ENCODE peak calls at places on chromosomes 11 and 22, in four cellular contexts. T is heart right ventricle, D is endothelial cell of umbilical vein, K is GM23338. J is an unnamed sample. For H3K4me1, the result is how much of the 10 kb centered on the place peaks cover.

GRCh38 chr11:1749020-1749758 is 1.2 kb downstream of the IFITM10 start:
- DNase-seq in T (peak), D (no peak), K (peak), J (peak)

GRCh38 chr11:45885921-45886721 is 670 bp downstream of the MAPK8IP1 start:
- DNase-seq in T (no peak), D (no peak), K (peak), J (no peak)

GRCh38 chr11:100637706-100638105 is 49.4 kb upstream of the ARHGAP42 start:
- DNase-seq in T (no peak), D (no peak), K (no peak), J (no peak)

GRCh38 chr22:44658371-44658953 is 43.5 kb upstream of the PRR5 start:
- DNase-seq in T (peak), D (peak), K (no peak), J (no peak)

GRCh38 chr11:3880724-3881123 is 25.3 kb downstream of the STIM1 start:
- DNase-seq in T (no peak), D (peak), K (no peak), J (no peak)

GRCh38 chr22:20549232-20549841 is 41.9 kb downstream of the MED15 start:
- DNase-seq in T (no peak), D (peak), K (peak), J (peak)

GRCh38 chr11:82765466-82766034 is 31.9 kb upstream of the FAM181B start:
- DNase-seq in T (no peak), D (no peak), K (peak), J (no peak)

GRCh38 chr11:2217211-2218081 is 45.8 kb upstream of the TH start:
- DNase-seq in T (no peak), D (no peak), K (no peak), J (no peak)

GRCh38 chr11:10042699-10043098 is 251.3 kb downstream of the SBF2 start:
- DNase-seq in T (no peak), D (no peak), K (no peak), J (no peak)

GRCh38 chr22:30332551-30332950 is 5.8 kb upstream of the TBC1D10A start:
- DNase-seq in T (no peak), D (no peak), K (no peak), J (no peak)

GRCh38 chr11:67440229-67441081 is 2.8 kb downstream of the CORO1B start:
- DNase-seq in T (no peak), D (no peak), K (no peak), J (no peak)
- H3K4me1 ChIP-seq in T (under half), D (under half), K (under half), J (half or more)

GRCh38 chr22:36773935-36774334 is 2.0 kb downstream of the IFT27 start:
- DNase-seq in T (no peak), D (peak), K (peak), J (no peak)
- TF ChIP-seq CTCF in T (peak), D (peak), K (peak), J (peak)

GRCh38 chr11:117092951-117093590 is 5.2 kb downstream of the SIK3 start:
- DNase-seq in T (no peak), D (no peak), K (no peak), J (no peak)

GRCh38 chr11:117090111-117090706 is 8.0 kb downstream of the SIK3 start:
- DNase-seq in T (no peak), D (no peak), K (no peak), J (no peak)

GRCh38 chr11:117087446-117087845 is 10.8 kb downstream of the SIK3 start:
- DNase-seq in T (no peak), D (no peak), K (no peak), J (no peak)

GRCh38 chr11:117091753-117092477 is 6.3 kb downstream of the SIK3 start:
- DNase-seq in T (no peak), D (no peak), K (no peak), J (no peak)

GRCh38 chr11:117089685-117090084 is 8.5 kb downstream of the SIK3 start:
- DNase-seq in T (no peak), D (no peak), K (no peak), J (no peak)
- H3K4me3 ChIP-seq in T (no peak), D (no peak), K (no peak), J (no peak)

DNA sequence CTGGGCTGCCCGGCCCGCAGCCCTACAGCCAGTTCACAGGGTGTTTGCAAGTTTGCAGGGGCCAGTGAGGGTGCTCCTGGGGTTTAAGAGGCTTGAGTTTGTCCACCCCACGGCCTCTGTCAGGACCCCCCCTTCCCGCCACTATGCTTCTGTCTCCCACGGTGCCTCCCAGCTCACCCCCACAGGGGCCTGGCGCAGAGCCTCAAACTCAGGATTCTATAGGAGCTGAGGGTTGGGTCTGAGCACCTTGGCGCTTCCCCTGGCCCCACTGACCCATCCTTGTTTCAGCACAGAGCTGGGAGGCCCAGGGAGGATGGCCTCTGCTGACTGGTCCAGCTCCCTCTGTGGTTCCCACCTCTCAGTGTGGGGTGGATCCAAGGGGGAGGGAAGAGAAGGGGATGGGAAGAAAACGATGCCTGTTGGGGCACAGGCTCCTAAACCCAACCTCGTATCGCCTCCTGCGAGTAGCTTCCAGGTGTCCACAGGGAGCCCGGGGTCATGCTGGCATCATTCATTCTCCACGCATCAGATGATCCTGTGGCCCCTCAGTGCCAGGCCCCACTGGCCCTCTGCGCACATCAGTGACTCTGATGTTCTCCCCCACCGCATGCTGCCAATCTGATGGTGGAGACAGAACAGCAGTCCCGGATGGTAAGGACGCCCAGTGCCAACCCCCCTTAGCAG is 5.0 kb downstream of the MYEOV start:
- DNase-seq in T (no peak), D (no peak), K (no peak), J (no peak)
- H3K4me1 ChIP-seq in T (half or more), D (half or more), K (under half), J (half or more)

GRCh38 chr11:64242920-64243854 is 2.3 kb downstream of the FKBP2 start:
- DNase-seq in T (no peak), D (no peak), K (no peak), J (no peak)

GRCh38 chr11:64240467-64241174 is at the start of gene FKBP2:
- DNase-seq in T (peak), D (peak), K (peak), J (peak)

GRCh38 chr11:64239662-64240466 is 1.0 kb upstream of the FKBP2 start:
- DNase-seq in T (no peak), D (no peak), K (no peak), J (no peak)

GRCh38 chr11:64241175-64241429 is 207 bp downstream of the FKBP2 start:
- DNase-seq in T (no peak), D (no peak), K (no peak), J (no peak)

GRCh38 chr11:64241430-64242153 is 697 bp downstream of the FKBP2 start:
- DNase-seq in T (peak), D (peak), K (peak), J (peak)
- TF ChIP-seq CTCF in T (peak), D (no peak), K (no peak), J (no peak)

DNA sequence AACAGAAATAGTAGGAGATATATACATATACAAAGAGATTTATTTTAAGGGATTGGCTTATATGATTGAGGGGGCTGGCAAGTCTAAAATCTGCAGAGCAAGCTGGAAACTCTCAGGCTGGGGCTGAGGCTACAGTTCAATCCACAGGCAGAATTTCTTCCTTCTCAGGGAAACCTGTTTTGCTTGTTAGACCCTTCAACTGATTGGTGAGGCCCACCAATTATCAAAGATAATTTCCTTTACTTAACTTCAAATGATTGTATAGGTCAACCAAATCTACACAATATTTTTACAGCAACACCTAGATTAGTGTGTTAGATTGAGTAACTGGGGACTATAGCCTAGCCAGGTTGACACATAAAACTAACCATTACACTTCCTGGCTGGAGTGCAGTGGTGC is 4.7 kb upstream of the PLEKHB1 start:
- DNase-seq in T (no peak), D (no peak), K (no peak), J (no peak)
- H3K4me3 ChIP-seq in T (no peak), D (no peak), K (no peak), J (no peak)

GRCh38 chr11:119711476-119711875 is 17.5 kb downstream of the NECTIN1 start:
- DNase-seq in T (no peak), D (no peak), K (no peak), J (no peak)

GRCh38 chr11:119713361-119714040 is 15.5 kb downstream of the NECTIN1 start:
- DNase-seq in T (no peak), D (no peak), K (no peak), J (no peak)

GRCh38 chr11:119714189-119714588 is 14.8 kb downstream of the NECTIN1 start:
- DNase-seq in T (no peak), D (no peak), K (no peak), J (no peak)

GRCh38 chr11:119712006-119712405 is 17.0 kb downstream of the NECTIN1 start:
- DNase-seq in T (no peak), D (no peak), K (no peak), J (no peak)

GRCh38 chr11:119712459-119713360 is 16.3 kb downstream of the NECTIN1 start:
- DNase-seq in T (no peak), D (no peak), K (no peak), J (no peak)
- H3K4me1 ChIP-seq in T (under half), D (under half), K (under half), J (under half)